ENCODE peak calls at places on chromosomes 13 and 19, in six cellular contexts. G is stimulated activated naive CD4-positive, alpha-beta T cell treated with Interleukin-2 at 50 U/mL for 16 hours; I is aorta; Q is stimulated activated CD4-positive, alpha-beta T cell treated with anti-CD3 and anti-CD28 coated beads, Interleukin-2, amount 100 ng/mL, for 48 hours; O is germinal center; S is activated naive CD8-positive, alpha-beta T cell treated with anti-CD3 and anti-CD28 coated beads for 36 hours. J is an unnamed sample.

GRCh38 chr19:34366670-34367423 is 1.9 kb downstream of the GPI start:
- DNase-seq in G (no peak), I (no peak), Q (no peak), O (no peak), S (no peak), J (no peak)

GRCh38 chr13:43686557-43686956 is 100.2 kb downstream of the ENOX1 start:
- DNase-seq in G (no peak), I (no peak), Q (no peak), O (no peak), S (no peak), J (no peak)

GRCh38 chr19:56350416-56351045 is 35.9 kb upstream of the ZSCAN5A start:
- DNase-seq in G (peak), I (peak), Q (peak), O (peak), S (peak), J (peak)

GRCh38 chr19:19656451-19657396 is 6.8 kb downstream of the ATP13A1 start:
- DNase-seq in G (no peak), I (no peak), Q (no peak), O (no peak), S (no peak), J (no peak)

GRCh38 chr19:40398417-40399056 is 8.6 kb upstream of the HIPK4 start:
- DNase-seq in G (peak), I (no peak), Q (peak), O (peak), S (peak), J (no peak)

GRCh38 chr19:49506575-49507105 is 5.8 kb upstream of the FCGRT start:
- DNase-seq in G (peak), I (peak), Q (peak), O (peak), S (peak), J (peak)

GRCh38 chr19:51097166-51097736 is 11.0 kb downstream of the CTU1 start:
- DNase-seq in G (peak), I (peak), Q (peak), O (peak), S (peak), J (peak)

GRCh38 chr13:27789153-27789494 is 3.2 kb upstream of the GSX1 start:
- DNase-seq in G (no peak), I (no peak), Q (no peak), O (no peak), S (no peak), J (no peak)

J was measured in cardiac muscle cell.